ENCODE peak calls at places on chromosomes 7 and 10, in four cellular contexts. G is HEK293T, X is RCC 7860, I is AG10803. A is an unnamed sample.

GRCh38 chr7:128915841-128916642 is 5.5 kb upstream of the KCP start:
- DNase-seq in X (no peak), I (no peak), G (no peak), A (no peak)

GRCh38 chr10:11849272-11849671 is 26.1 kb downstream of the PROSER2 start:
- DNase-seq in X (no peak), G (no peak), I (no peak), A (no peak)

GRCh38 chr7:2033586-2034135 is 199.1 kb downstream of the MAD1L1 start:
- DNase-seq in G (no peak), X (no peak), I (no peak), A (no peak)

GRCh38 chr7:130299909-130300308 is 6.9 kb downstream of the CPA4 start:
- DNase-seq in I (peak), X (no peak), G (no peak), A (no peak)

GRCh38 chr10:123135415-123136141 is at the start of gene HMX3:
- DNase-seq in I (peak), X (no peak), G (peak), A (peak)

GRCh38 chr10:112981553-112981952 is 31.5 kb downstream of the TCF7L2 start:
- DNase-seq in G (no peak), I (no peak), X (peak), A (peak)

GRCh38 chr7:1510780-1511154 is 6.6 kb upstream of the INTS1 start:
- DNase-seq in G (no peak), I (no peak), X (no peak), A (peak)

GRCh38 chr7:113125728-113126127 is 7.4 kb upstream of the SMIM30 start:
- DNase-seq in I (no peak), X (no peak), G (no peak), A (no peak)

GRCh38 chr10:59748834-59749233 is 4.4 kb downstream of the MRLN start:
- DNase-seq in I (no peak), G (no peak), X (no peak), A (no peak)

GRCh38 chr10:31581741-31582323 is 262.8 kb downstream of the ZEB1 start:
- DNase-seq in I (no peak), X (no peak), G (no peak), A (peak)

GRCh38 chr7:12212051-12212485 is 974 bp downstream of the TMEM106B start:
- DNase-seq in G (peak), I (no peak), X (no peak), A (peak)

GRCh38 chr7:80722596-80723141 is 84.2 kb downstream of the CD36 start:
- DNase-seq in G (no peak), X (peak), I (peak), A (no peak)

GRCh38 chr7:26667514-26668133 is 196.8 kb downstream of the SKAP2 start:
- DNase-seq in G (peak), X (peak), I (peak), A (peak)

GRCh38 chr7:141974831-141975230 is 1.3 kb upstream of the TAS2R38 start:
- DNase-seq in I (no peak), X (no peak), G (no peak), A (peak)

GRCh38 chr7:40604601-40605438 is 470.0 kb downstream of the SUGCT start:
- DNase-seq in I (peak), X (no peak), G (peak), A (peak)

GRCh38 chr7:88216276-88216675 is 3.6 kb downstream of the SRI start:
- DNase-seq in X (no peak), G (no peak), I (no peak), A (no peak)

GRCh38 chr10:111221682-111222470 is 145.0 kb downstream of the ADRA2A start:
- DNase-seq in G (no peak), I (peak), X (no peak), A (no peak)

GRCh38 chr7:95907337-95907736 is 135.0 kb downstream of the DYNC1I1 start:
- DNase-seq in I (no peak), X (no peak), G (no peak), A (no peak)

GRCh38 chr7:47451851-47452205 is 130.1 kb downstream of the TNS3 start:
- DNase-seq in X (peak), G (no peak), I (peak), A (no peak)

GRCh38 chr7:16934947-16935742 is 53.4 kb upstream of the AGR3 start:
- DNase-seq in G (no peak), I (peak), X (no peak), A (no peak)

GRCh38 chr10:17375936-17376584 is 78.3 kb downstream of the ST8SIA6 start:
- DNase-seq in G (peak), I (no peak), X (no peak), A (peak)

GRCh38 chr10:30783939-30784500 is 154.5 kb upstream of the LYZL2 start:
- DNase-seq in X (peak), I (peak), G (peak), A (peak)

GRCh38 chr7:36673703-36674102 is 50.6 kb downstream of the AOAH start:
- DNase-seq in X (no peak), I (no peak), G (no peak), A (no peak)

GRCh38 chr7:86745019-86745745 is 101.5 kb downstream of the GRM3 start:
- DNase-seq in I (no peak), G (no peak), X (no peak), A (no peak)

GRCh38 chr7:21338728-21339164 is 89.1 kb upstream of the SP4 start:
- DNase-seq in I (no peak), X (no peak), G (no peak), A (peak)

GRCh38 chr7:32257632-32258031 is 187.4 kb upstream of the PDE1C start:
- DNase-seq in G (no peak), X (no peak), I (no peak), A (no peak)

GRCh38 chr7:90958669-90959068 is 305.6 kb upstream of the FZD1 start:
- DNase-seq in I (peak), G (no peak), X (no peak), A (no peak)

GRCh38 chr7:114922652-114923402 is 933 bp downstream of the MDFIC start:
- DNase-seq in G (peak), I (peak), X (peak), A (peak)

GRCh38 chr10:77597560-77597959 is 40.0 kb downstream of the KCNMA1 start:
- DNase-seq in X (no peak), I (no peak), G (no peak), A (no peak)